ENCODE peak calls at places on chromosome 6, in ten cellular contexts. One of them, this sample, is unnamed. For H3K27me3, the result is how much of the 10 kb centered on the place peaks cover.

GRCh38 chr6:8549381-8549780 is 114.0 kb upstream of the SLC35B3 start:
- DNase-seq in prostate gland: no peak
- DNase-seq in naive thymus-derived CD4-positive, alpha-beta T cell: no peak
- DNase-seq in body of pancreas: no peak
- DNase-seq in GM06990: no peak
- DNase-seq in tibial artery: no peak
- DNase-seq in fibroblast of lung: no peak
- DNase-seq in pancreas: no peak
- DNase-seq in GM23248: no peak
- DNase-seq in aorta: no peak
- DNase-seq in this sample: no peak

GRCh38 chr6:169838291-169839028 is 87.0 kb downstream of the ERMARD start:
- DNase-seq in prostate gland: no peak
- DNase-seq in naive thymus-derived CD4-positive, alpha-beta T cell: no peak
- DNase-seq in body of pancreas: no peak
- DNase-seq in GM06990: no peak
- DNase-seq in tibial artery: no peak
- DNase-seq in fibroblast of lung: no peak
- DNase-seq in pancreas: no peak
- DNase-seq in GM23248: no peak
- DNase-seq in aorta: peak
- DNase-seq in this sample: no peak

GRCh38 chr6:66897576-66897975 is 1190.5 kb upstream of the EYS start:
- DNase-seq in prostate gland: no peak
- DNase-seq in naive thymus-derived CD4-positive, alpha-beta T cell: no peak
- DNase-seq in body of pancreas: peak
- DNase-seq in GM06990: no peak
- DNase-seq in tibial artery: peak
- DNase-seq in fibroblast of lung: peak
- DNase-seq in pancreas: peak
- DNase-seq in GM23248: no peak
- DNase-seq in aorta: no peak
- DNase-seq in this sample: no peak

GRCh38 chr6:161954077-161954476 is 680.2 kb upstream of the AGPAT4 start:
- DNase-seq in prostate gland: no peak
- DNase-seq in naive thymus-derived CD4-positive, alpha-beta T cell: no peak
- DNase-seq in body of pancreas: no peak
- DNase-seq in GM06990: no peak
- DNase-seq in tibial artery: no peak
- DNase-seq in fibroblast of lung: no peak
- DNase-seq in pancreas: no peak
- DNase-seq in GM23248: no peak
- DNase-seq in aorta: no peak
- DNase-seq in this sample: no peak

GRCh38 chr6:154197176-154197850 is 158.3 kb downstream of the OPRM1 start:
- DNase-seq in prostate gland: no peak
- DNase-seq in naive thymus-derived CD4-positive, alpha-beta T cell: no peak
- DNase-seq in body of pancreas: no peak
- DNase-seq in GM06990: no peak
- DNase-seq in tibial artery: no peak
- DNase-seq in fibroblast of lung: peak
- DNase-seq in pancreas: no peak
- DNase-seq in GM23248: peak
- DNase-seq in aorta: no peak
- DNase-seq in this sample: no peak

GRCh38 chr6:134630468-134631180 is 312.7 kb upstream of the SGK1 start:
- DNase-seq in prostate gland: peak
- DNase-seq in naive thymus-derived CD4-positive, alpha-beta T cell: no peak
- DNase-seq in body of pancreas: no peak
- DNase-seq in GM06990: no peak
- DNase-seq in tibial artery: peak
- DNase-seq in fibroblast of lung: no peak
- DNase-seq in pancreas: no peak
- DNase-seq in GM23248: no peak
- DNase-seq in aorta: no peak
- DNase-seq in this sample: no peak

GRCh38 chr6:38353310-38354032 is 286.3 kb downstream of the BTBD9 start:
- DNase-seq in prostate gland: no peak
- DNase-seq in naive thymus-derived CD4-positive, alpha-beta T cell: no peak
- DNase-seq in body of pancreas: no peak
- DNase-seq in GM06990: peak
- DNase-seq in tibial artery: no peak
- DNase-seq in fibroblast of lung: no peak
- DNase-seq in pancreas: no peak
- DNase-seq in GM23248: no peak
- DNase-seq in aorta: no peak
- DNase-seq in this sample: no peak

GRCh38 chr6:66825539-66825938 is 1118.5 kb upstream of the EYS start:
- DNase-seq in prostate gland: no peak
- DNase-seq in naive thymus-derived CD4-positive, alpha-beta T cell: no peak
- DNase-seq in body of pancreas: no peak
- DNase-seq in GM06990: no peak
- DNase-seq in tibial artery: no peak
- DNase-seq in fibroblast of lung: no peak
- DNase-seq in pancreas: no peak
- DNase-seq in GM23248: no peak
- DNase-seq in aorta: no peak
- DNase-seq in this sample: no peak

GRCh38 chr6:4313044-4313686 is 177.8 kb upstream of the ECI2 start:
- DNase-seq in prostate gland: no peak
- DNase-seq in naive thymus-derived CD4-positive, alpha-beta T cell: no peak
- DNase-seq in body of pancreas: peak
- DNase-seq in GM06990: no peak
- DNase-seq in tibial artery: peak
- DNase-seq in fibroblast of lung: peak
- DNase-seq in pancreas: peak
- DNase-seq in GM23248: peak
- DNase-seq in aorta: no peak
- DNase-seq in this sample: no peak

GRCh38 chr6:54010340-54011276 is 100.6 kb upstream of the MLIP start:
- DNase-seq in prostate gland: no peak
- DNase-seq in naive thymus-derived CD4-positive, alpha-beta T cell: no peak
- DNase-seq in body of pancreas: no peak
- DNase-seq in GM06990: no peak
- DNase-seq in tibial artery: no peak
- DNase-seq in fibroblast of lung: peak
- DNase-seq in pancreas: no peak
- DNase-seq in GM23248: no peak
- DNase-seq in aorta: no peak
- DNase-seq in this sample: no peak

GRCh38 chr6:43127180-43127579 is 43.9 kb upstream of the SRF start:
- DNase-seq in prostate gland: no peak
- DNase-seq in naive thymus-derived CD4-positive, alpha-beta T cell: no peak
- DNase-seq in body of pancreas: no peak
- DNase-seq in GM06990: no peak
- DNase-seq in tibial artery: no peak
- DNase-seq in fibroblast of lung: no peak
- DNase-seq in pancreas: no peak
- DNase-seq in GM23248: no peak
- DNase-seq in aorta: peak
- DNase-seq in this sample: no peak

GRCh38 chr6:6861346-6861745 is 246.4 kb upstream of the RREB1 start:
- DNase-seq in prostate gland: no peak
- DNase-seq in naive thymus-derived CD4-positive, alpha-beta T cell: no peak
- DNase-seq in body of pancreas: no peak
- DNase-seq in GM06990: no peak
- DNase-seq in tibial artery: no peak
- DNase-seq in fibroblast of lung: no peak
- DNase-seq in pancreas: no peak
- DNase-seq in GM23248: no peak
- DNase-seq in aorta: no peak
- DNase-seq in this sample: no peak

GRCh38 chr6:39452306-39452705 is 129.8 kb upstream of the KCNK16 start:
- DNase-seq in prostate gland: no peak
- DNase-seq in naive thymus-derived CD4-positive, alpha-beta T cell: no peak
- DNase-seq in body of pancreas: no peak
- DNase-seq in GM06990: no peak
- DNase-seq in tibial artery: no peak
- DNase-seq in fibroblast of lung: peak
- DNase-seq in pancreas: no peak
- DNase-seq in GM23248: peak
- DNase-seq in aorta: no peak
- DNase-seq in this sample: no peak

GRCh38 chr6:165820934-165821333 is 157.9 kb upstream of the PDE10A start:
- DNase-seq in prostate gland: no peak
- DNase-seq in naive thymus-derived CD4-positive, alpha-beta T cell: no peak
- DNase-seq in body of pancreas: no peak
- DNase-seq in GM06990: no peak
- DNase-seq in tibial artery: no peak
- DNase-seq in fibroblast of lung: no peak
- DNase-seq in pancreas: no peak
- DNase-seq in GM23248: no peak
- DNase-seq in aorta: no peak
- DNase-seq in this sample: no peak
- H3K27me3 ChIP-seq in prostate gland: under half
- H3K27me3 ChIP-seq in naive thymus-derived CD4-positive, alpha-beta T cell: under half
- H3K27me3 ChIP-seq in body of pancreas: under half
- H3K27me3 ChIP-seq in GM06990: under half
- H3K27me3 ChIP-seq in tibial artery: under half
- H3K27me3 ChIP-seq in fibroblast of lung: under half
- H3K27me3 ChIP-seq in pancreas: under half
- H3K27me3 ChIP-seq in GM23248: under half
- H3K27me3 ChIP-seq in aorta: under half
- H3K27me3 ChIP-seq in this sample: under half

DNA sequence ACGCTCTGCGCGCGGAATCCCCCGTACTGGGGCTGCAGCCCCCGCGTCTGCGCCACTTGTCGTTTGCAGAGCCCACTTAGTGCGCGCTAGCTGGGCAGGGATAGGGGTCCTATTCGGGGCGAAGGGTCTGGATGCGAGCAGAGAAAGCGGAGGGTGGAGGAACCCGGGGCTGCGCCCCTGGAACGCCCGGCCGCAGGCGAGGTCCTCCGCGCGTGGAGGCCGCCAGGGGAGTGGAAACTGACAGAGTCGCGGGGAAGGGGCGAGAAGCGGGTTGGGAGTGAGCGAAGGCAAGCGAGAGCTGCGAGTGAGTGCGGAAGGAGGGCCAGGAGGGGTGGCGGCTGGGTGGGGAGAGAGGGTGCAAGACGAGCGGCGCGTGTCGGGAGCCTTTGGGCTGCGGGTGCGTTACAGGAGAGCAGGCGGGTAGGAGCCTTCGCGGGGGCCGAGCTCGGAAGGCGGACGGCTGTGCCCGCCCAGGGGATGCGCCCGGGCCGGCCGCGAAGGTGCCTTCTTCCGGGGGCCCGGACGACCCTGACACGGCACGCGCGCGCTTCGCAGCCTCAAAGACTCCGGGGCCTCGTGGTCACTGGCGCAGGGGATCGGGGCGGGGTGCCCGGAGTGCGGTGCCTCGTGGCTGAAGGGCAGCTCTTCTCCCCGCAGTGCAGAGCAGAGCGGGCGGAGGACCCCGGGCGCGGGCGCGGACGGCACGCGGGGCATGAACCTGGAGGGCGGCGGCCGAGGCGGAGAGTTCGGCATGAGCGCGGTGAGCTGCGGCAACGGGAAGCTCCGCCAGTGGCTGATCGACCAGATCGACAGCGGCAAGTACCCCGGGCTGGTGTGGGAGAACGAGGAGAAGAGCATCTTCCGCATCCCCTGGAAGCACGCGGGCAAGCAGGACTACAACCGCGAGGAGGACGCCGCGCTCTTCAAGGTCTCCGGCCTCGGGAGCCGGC is 1.2 kb downstream of the IRF4 start:
- DNase-seq in prostate gland: no peak
- DNase-seq in naive thymus-derived CD4-positive, alpha-beta T cell: peak
- DNase-seq in body of pancreas: no peak
- DNase-seq in GM06990: peak
- DNase-seq in tibial artery: no peak
- DNase-seq in fibroblast of lung: no peak
- DNase-seq in pancreas: no peak
- DNase-seq in GM23248: peak
- DNase-seq in aorta: no peak
- DNase-seq in this sample: no peak
- H3K27me3 ChIP-seq in prostate gland: under half
- H3K27me3 ChIP-seq in naive thymus-derived CD4-positive, alpha-beta T cell: under half
- H3K27me3 ChIP-seq in body of pancreas: under half
- H3K27me3 ChIP-seq in GM06990: under half
- H3K27me3 ChIP-seq in tibial artery: half or more
- H3K27me3 ChIP-seq in fibroblast of lung: half or more
- H3K27me3 ChIP-seq in pancreas: half or more
- H3K27me3 ChIP-seq in GM23248: half or more
- H3K27me3 ChIP-seq in aorta: under half
- H3K27me3 ChIP-seq in this sample: half or more

DNA sequence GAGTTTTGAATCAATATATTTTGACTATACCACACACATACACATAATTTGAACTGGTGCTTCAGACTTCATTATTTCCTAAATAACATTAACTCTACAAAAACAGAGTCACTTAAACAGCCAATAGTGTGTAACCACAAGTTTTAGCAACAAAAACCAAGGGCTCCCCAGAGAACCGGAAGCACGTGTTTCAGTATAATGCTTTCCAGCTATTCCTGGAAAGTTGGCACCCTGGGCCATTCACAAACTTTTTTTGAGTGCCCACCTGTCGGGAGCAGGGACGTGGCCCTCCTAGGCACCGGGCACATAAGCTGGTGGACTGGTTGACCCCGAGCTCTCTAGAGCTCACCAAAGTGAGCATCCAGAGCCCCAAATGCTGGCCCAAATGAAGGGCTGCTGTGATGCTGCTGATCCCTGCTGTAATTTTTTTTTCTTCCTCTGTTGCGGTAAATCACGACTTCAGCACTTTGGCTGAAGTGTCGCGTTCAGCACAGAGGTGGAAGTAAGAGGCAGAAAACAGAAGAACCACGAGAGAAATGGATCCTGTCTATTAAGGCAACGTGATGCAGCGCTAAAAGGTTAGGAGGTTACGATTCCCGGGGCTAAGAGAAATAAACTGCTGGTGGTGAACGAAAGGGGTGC is 1.8 kb upstream of the SLC35D3 start:
- DNase-seq in prostate gland: no peak
- DNase-seq in naive thymus-derived CD4-positive, alpha-beta T cell: no peak
- DNase-seq in body of pancreas: no peak
- DNase-seq in GM06990: no peak
- DNase-seq in tibial artery: no peak
- DNase-seq in fibroblast of lung: no peak
- DNase-seq in pancreas: no peak
- DNase-seq in GM23248: peak
- DNase-seq in aorta: no peak
- DNase-seq in this sample: no peak
- H3K27me3 ChIP-seq in prostate gland: under half
- H3K27me3 ChIP-seq in naive thymus-derived CD4-positive, alpha-beta T cell: under half
- H3K27me3 ChIP-seq in body of pancreas: under half
- H3K27me3 ChIP-seq in GM06990: under half
- H3K27me3 ChIP-seq in tibial artery: half or more
- H3K27me3 ChIP-seq in fibroblast of lung: under half
- H3K27me3 ChIP-seq in pancreas: under half
- H3K27me3 ChIP-seq in GM23248: half or more
- H3K27me3 ChIP-seq in aorta: under half
- H3K27me3 ChIP-seq in this sample: half or more

DNA sequence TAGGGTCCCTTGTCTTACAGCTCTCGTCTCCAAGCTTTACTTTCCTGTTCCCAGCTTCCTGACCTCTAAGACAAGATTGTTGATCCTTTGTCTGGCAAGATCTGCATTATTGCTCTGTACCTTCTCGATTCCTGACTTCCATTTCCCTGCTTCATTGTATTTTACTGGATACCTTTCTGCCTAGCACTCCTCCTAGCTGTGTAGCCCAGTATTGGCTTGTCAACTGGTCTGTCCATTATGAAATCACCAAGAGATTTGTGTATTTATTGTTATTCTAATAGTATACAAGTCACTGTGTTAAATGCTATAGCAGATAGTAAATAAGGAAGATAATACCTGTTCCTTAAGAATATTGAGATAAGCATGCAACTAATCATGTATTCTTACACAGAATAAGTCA is 305.4 kb downstream of the CDKAL1 start:
- DNase-seq in prostate gland: no peak
- DNase-seq in naive thymus-derived CD4-positive, alpha-beta T cell: no peak
- DNase-seq in body of pancreas: no peak
- DNase-seq in GM06990: no peak
- DNase-seq in tibial artery: no peak
- DNase-seq in fibroblast of lung: no peak
- DNase-seq in pancreas: no peak
- DNase-seq in GM23248: no peak
- DNase-seq in aorta: no peak
- DNase-seq in this sample: no peak
- H3K27me3 ChIP-seq in prostate gland: under half
- H3K27me3 ChIP-seq in naive thymus-derived CD4-positive, alpha-beta T cell: under half
- H3K27me3 ChIP-seq in body of pancreas: under half
- H3K27me3 ChIP-seq in GM06990: under half
- H3K27me3 ChIP-seq in tibial artery: under half
- H3K27me3 ChIP-seq in fibroblast of lung: under half
- H3K27me3 ChIP-seq in pancreas: under half
- H3K27me3 ChIP-seq in GM23248: under half
- H3K27me3 ChIP-seq in aorta: under half
- H3K27me3 ChIP-seq in this sample: under half

This sample was measured in lower lobe of right lung.